ENCODE peak calls at places on chromosomes 6 and 20, in eight cellular contexts. One of them, this sample, is unnamed.

GRCh38 chr20:34311118-34312023 is 8.2 kb upstream of the AHCY start:
- DNase-seq in kidney tubule cell: no peak
- DNase-seq in effector CD4-positive, alpha-beta T cell: no peak
- DNase-seq in stomach: peak
- DNase-seq in GM23248: peak
- DNase-seq in fibroblast of the aortic adventitia: no peak
- DNase-seq in stimulated activated CD4-positive, alpha-beta T cell treated with anti-CD3 and anti-CD28 coated beads, Interleukin-2, amount 100 ng/mL, for 48 hours: no peak
- DNase-seq in iris pigment epithelial cell: no peak
- DNase-seq in this sample: peak

GRCh38 chr6:42147138-42147562 is 4.7 kb upstream of the C6orf132 start:
- DNase-seq in stomach: peak
- DNase-seq in iris pigment epithelial cell: no peak
- DNase-seq in kidney tubule cell: no peak
- DNase-seq in effector CD4-positive, alpha-beta T cell: no peak
- DNase-seq in stimulated activated CD4-positive, alpha-beta T cell treated with anti-CD3 and anti-CD28 coated beads, Interleukin-2, amount 100 ng/mL, for 48 hours: no peak
- DNase-seq in GM23248: no peak
- DNase-seq in fibroblast of the aortic adventitia: no peak
- DNase-seq in this sample: no peak

GRCh38 chr6:123529843-123530242 is 106.9 kb downstream of the TRDN start:
- DNase-seq in stimulated activated CD4-positive, alpha-beta T cell treated with anti-CD3 and anti-CD28 coated beads, Interleukin-2, amount 100 ng/mL, for 48 hours: no peak
- DNase-seq in iris pigment epithelial cell: no peak
- DNase-seq in GM23248: no peak
- DNase-seq in effector CD4-positive, alpha-beta T cell: no peak
- DNase-seq in stomach: no peak
- DNase-seq in fibroblast of the aortic adventitia: peak
- DNase-seq in kidney tubule cell: peak
- DNase-seq in this sample: no peak

GRCh38 chr20:7022597-7022996 is 255.1 kb downstream of the BMP2 start:
- DNase-seq in iris pigment epithelial cell: no peak
- DNase-seq in GM23248: no peak
- DNase-seq in stomach: no peak
- DNase-seq in effector CD4-positive, alpha-beta T cell: no peak
- DNase-seq in stimulated activated CD4-positive, alpha-beta T cell treated with anti-CD3 and anti-CD28 coated beads, Interleukin-2, amount 100 ng/mL, for 48 hours: no peak
- DNase-seq in kidney tubule cell: no peak
- DNase-seq in fibroblast of the aortic adventitia: no peak
- DNase-seq in this sample: no peak

GRCh38 chr6:35642471-35643161 is 46.1 kb downstream of the FKBP5 start:
- DNase-seq in stomach: no peak
- DNase-seq in fibroblast of the aortic adventitia: no peak
- DNase-seq in iris pigment epithelial cell: no peak
- DNase-seq in effector CD4-positive, alpha-beta T cell: no peak
- DNase-seq in GM23248: no peak
- DNase-seq in kidney tubule cell: no peak
- DNase-seq in stimulated activated CD4-positive, alpha-beta T cell treated with anti-CD3 and anti-CD28 coated beads, Interleukin-2, amount 100 ng/mL, for 48 hours: no peak
- DNase-seq in this sample: no peak

GRCh38 chr20:46055269-46055668 is 26.3 kb downstream of the SLC12A5 start:
- DNase-seq in iris pigment epithelial cell: no peak
- DNase-seq in effector CD4-positive, alpha-beta T cell: no peak
- DNase-seq in fibroblast of the aortic adventitia: no peak
- DNase-seq in stimulated activated CD4-positive, alpha-beta T cell treated with anti-CD3 and anti-CD28 coated beads, Interleukin-2, amount 100 ng/mL, for 48 hours: no peak
- DNase-seq in kidney tubule cell: no peak
- DNase-seq in GM23248: no peak
- DNase-seq in stomach: no peak
- DNase-seq in this sample: no peak

GRCh38 chr20:2349801-2350200 is 30.9 kb upstream of the TGM6 start:
- DNase-seq in stimulated activated CD4-positive, alpha-beta T cell treated with anti-CD3 and anti-CD28 coated beads, Interleukin-2, amount 100 ng/mL, for 48 hours: no peak
- DNase-seq in GM23248: peak
- DNase-seq in kidney tubule cell: no peak
- DNase-seq in effector CD4-positive, alpha-beta T cell: no peak
- DNase-seq in fibroblast of the aortic adventitia: peak
- DNase-seq in stomach: no peak
- DNase-seq in iris pigment epithelial cell: peak
- DNase-seq in this sample: no peak

GRCh38 chr20:62716198-62716940 is 7.7 kb downstream of the NTSR1 start:
- DNase-seq in iris pigment epithelial cell: peak
- DNase-seq in GM23248: peak
- DNase-seq in stimulated activated CD4-positive, alpha-beta T cell treated with anti-CD3 and anti-CD28 coated beads, Interleukin-2, amount 100 ng/mL, for 48 hours: peak
- DNase-seq in stomach: no peak
- DNase-seq in effector CD4-positive, alpha-beta T cell: peak
- DNase-seq in kidney tubule cell: no peak
- DNase-seq in fibroblast of the aortic adventitia: peak
- DNase-seq in this sample: peak

GRCh38 chr20:51486197-51487005 is 56.1 kb downstream of the NFATC2 start:
- DNase-seq in effector CD4-positive, alpha-beta T cell: no peak
- DNase-seq in kidney tubule cell: no peak
- DNase-seq in fibroblast of the aortic adventitia: peak
- DNase-seq in GM23248: peak
- DNase-seq in stomach: no peak
- DNase-seq in stimulated activated CD4-positive, alpha-beta T cell treated with anti-CD3 and anti-CD28 coated beads, Interleukin-2, amount 100 ng/mL, for 48 hours: no peak
- DNase-seq in iris pigment epithelial cell: peak
- DNase-seq in this sample: no peak

GRCh38 chr20:4513720-4514119 is 208.0 kb upstream of the PRND start:
- DNase-seq in kidney tubule cell: peak
- DNase-seq in iris pigment epithelial cell: peak
- DNase-seq in stimulated activated CD4-positive, alpha-beta T cell treated with anti-CD3 and anti-CD28 coated beads, Interleukin-2, amount 100 ng/mL, for 48 hours: no peak
- DNase-seq in stomach: no peak
- DNase-seq in effector CD4-positive, alpha-beta T cell: no peak
- DNase-seq in fibroblast of the aortic adventitia: peak
- DNase-seq in GM23248: peak
- DNase-seq in this sample: no peak

GRCh38 chr6:3484240-3484639 is 27.4 kb upstream of the SLC22A23 start:
- DNase-seq in fibroblast of the aortic adventitia: peak
- DNase-seq in GM23248: peak
- DNase-seq in stimulated activated CD4-positive, alpha-beta T cell treated with anti-CD3 and anti-CD28 coated beads, Interleukin-2, amount 100 ng/mL, for 48 hours: no peak
- DNase-seq in stomach: no peak
- DNase-seq in kidney tubule cell: peak
- DNase-seq in effector CD4-positive, alpha-beta T cell: no peak
- DNase-seq in iris pigment epithelial cell: peak
- DNase-seq in this sample: no peak

GRCh38 chr6:24126586-24127192 is 674 bp downstream of the NRSN1 start:
- DNase-seq in kidney tubule cell: peak
- DNase-seq in stimulated activated CD4-positive, alpha-beta T cell treated with anti-CD3 and anti-CD28 coated beads, Interleukin-2, amount 100 ng/mL, for 48 hours: peak
- DNase-seq in GM23248: peak
- DNase-seq in stomach: no peak
- DNase-seq in iris pigment epithelial cell: peak
- DNase-seq in fibroblast of the aortic adventitia: peak
- DNase-seq in effector CD4-positive, alpha-beta T cell: no peak
- DNase-seq in this sample: peak

GRCh38 chr20:49167811-49168507 is 20.2 kb downstream of the STAU1 start:
- DNase-seq in effector CD4-positive, alpha-beta T cell: no peak
- DNase-seq in kidney tubule cell: peak
- DNase-seq in fibroblast of the aortic adventitia: peak
- DNase-seq in GM23248: peak
- DNase-seq in stimulated activated CD4-positive, alpha-beta T cell treated with anti-CD3 and anti-CD28 coated beads, Interleukin-2, amount 100 ng/mL, for 48 hours: no peak
- DNase-seq in stomach: no peak
- DNase-seq in iris pigment epithelial cell: no peak
- DNase-seq in this sample: no peak

GRCh38 chr6:75205776-75206334 is at the start of gene COL12A1:
- DNase-seq in stomach: peak
- DNase-seq in effector CD4-positive, alpha-beta T cell: no peak
- DNase-seq in GM23248: peak
- DNase-seq in stimulated activated CD4-positive, alpha-beta T cell treated with anti-CD3 and anti-CD28 coated beads, Interleukin-2, amount 100 ng/mL, for 48 hours: no peak
- DNase-seq in iris pigment epithelial cell: peak
- DNase-seq in kidney tubule cell: peak
- DNase-seq in fibroblast of the aortic adventitia: peak
- DNase-seq in this sample: peak

GRCh38 chr20:24236963-24237362 is 232.5 kb upstream of the SYNDIG1 start:
- DNase-seq in GM23248: no peak
- DNase-seq in fibroblast of the aortic adventitia: no peak
- DNase-seq in stimulated activated CD4-positive, alpha-beta T cell treated with anti-CD3 and anti-CD28 coated beads, Interleukin-2, amount 100 ng/mL, for 48 hours: no peak
- DNase-seq in effector CD4-positive, alpha-beta T cell: no peak
- DNase-seq in stomach: no peak
- DNase-seq in kidney tubule cell: no peak
- DNase-seq in iris pigment epithelial cell: no peak
- DNase-seq in this sample: no peak

This sample was measured in mucosa of descending colon.